ENCODE peak calls at places on chromosomes 7 and 10, in five cellular contexts. E is GM10248; B is germinal center; J is mesenteric fat pad; Z is activated CD8-positive, alpha-beta memory T cell treated with anti-CD3 and anti-CD28 coated beads, Interleukin-2, amount 50 U/mL, for 4 hours. Y is an unnamed sample.

GRCh38 chr7:116802144-116802747 is 60.1 kb upstream of the CAPZA2 start:
- DNase-seq in E (no peak), B (no peak), J (no peak), Z (no peak), Y (no peak)

GRCh38 chr10:86872757-86873156 is 84.7 kb downstream of the MMRN2 start:
- DNase-seq in E (no peak), B (no peak), J (no peak), Z (no peak), Y (no peak)

GRCh38 chr10:28902215-28902614 is 224.9 kb downstream of the BAMBI start:
- DNase-seq in E (no peak), B (no peak), J (no peak), Z (no peak), Y (no peak)

GRCh38 chr7:33805630-33806233 is 99.6 kb upstream of the BMPER start:
- DNase-seq in E (no peak), B (no peak), J (no peak), Z (no peak), Y (no peak)

GRCh38 chr7:47080816-47081215 is 501.1 kb downstream of the TNS3 start:
- DNase-seq in E (no peak), B (no peak), J (no peak), Z (no peak), Y (no peak)

GRCh38 chr7:2897023-2897422 is 52.9 kb upstream of the GNA12 start:
- DNase-seq in E (no peak), B (no peak), J (no peak), Z (no peak), Y (no peak)

GRCh38 chr10:84214612-84215235 is 10.6 kb downstream of the LRIT2 start:
- DNase-seq in E (peak), B (peak), J (peak), Z (no peak), Y (no peak)

GRCh38 chr7:2968176-2968575 is 75.5 kb downstream of the CARD11 start:
- DNase-seq in E (no peak), B (no peak), J (peak), Z (no peak), Y (no peak)

GRCh38 chr7:29123611-29124190 is 22.6 kb downstream of the CPVL start:
- DNase-seq in E (no peak), B (no peak), J (no peak), Z (no peak), Y (no peak)

GRCh38 chr7:29254663-29255062 is 60.1 kb downstream of the CHN2 start:
- DNase-seq in E (no peak), B (no peak), J (no peak), Z (no peak), Y (no peak)

GRCh38 chr7:112202819-112203218 is 3.4 kb downstream of the DOCK4 start:
- DNase-seq in E (no peak), B (no peak), J (no peak), Z (peak), Y (no peak)

GRCh38 chr10:78332013-78332412 is 298.4 kb downstream of the RPS24 start:
- DNase-seq in E (no peak), B (no peak), J (peak), Z (no peak), Y (no peak)

GRCh38 chr10:2214805-2215204 is 477.5 kb upstream of the ADARB2 start:
- DNase-seq in E (no peak), B (no peak), J (no peak), Z (no peak), Y (no peak)

GRCh38 chr7:80183900-80184685 is 49.5 kb downstream of the GNAI1 start:
- DNase-seq in E (no peak), B (no peak), J (no peak), Z (no peak), Y (no peak)

GRCh38 chr7:105639677-105640493 is 58.6 kb upstream of the EFCAB10 start:
- DNase-seq in E (no peak), B (no peak), J (no peak), Z (no peak), Y (no peak)

GRCh38 chr10:49187950-49188761 is at the start of gene TMEM273:
- DNase-seq in E (peak), B (peak), J (no peak), Z (no peak), Y (no peak)

GRCh38 chr7:138590154-138590553 is 111.0 kb downstream of the SVOPL start:
- DNase-seq in E (no peak), B (no peak), J (no peak), Z (no peak), Y (no peak)

GRCh38 chr7:116139007-116139406 is 71.3 kb upstream of the TES start:
- DNase-seq in E (no peak), B (no peak), J (no peak), Z (no peak), Y (no peak)

Y was measured in CD8-positive, alpha-beta T cell.